ENCODE peak calls at places on chromosomes 6 and 20, in four cellular contexts. W, C, Y and R are unnamed samples. For H3K36me3, the result is how much of the 10 kb centered on the place peaks cover.

GRCh38 chr20:33688938-33689424 is 2.8 kb upstream of the E2F1 start:
- DNase-seq in W (no peak), C (peak), Y (no peak), R (no peak)

GRCh38 chr6:121436172-121436965 is 923 bp downstream of the GJA1 start:
- DNase-seq in W (peak), C (peak), Y (peak), R (peak)

GRCh38 chr6:153852034-153852433 is 187.0 kb upstream of the OPRM1 start:
- DNase-seq in W (no peak), C (no peak), Y (no peak), R (no peak)

GRCh38 chr6:160259585-160259984 is 964 bp upstream of the SLC22A2 start:
- DNase-seq in W (no peak), C (peak), Y (peak), R (no peak)

GRCh38 chr6:53724501-53724900 is 58.9 kb upstream of the KLHL31 start:
- DNase-seq in W (no peak), C (no peak), Y (no peak), R (no peak)

GRCh38 chr20:59318803-59319202 is 18.4 kb downstream of the EDN3 start:
- DNase-seq in W (no peak), C (no peak), Y (no peak), R (no peak)

GRCh38 chr20:63863021-63863797 is 1.9 kb upstream of the TPD52L2 start:
- DNase-seq in W (no peak), C (no peak), Y (no peak), R (no peak)

GRCh38 chr6:163170294-163170883 is 244.1 kb upstream of the QKI start:
- DNase-seq in W (no peak), C (no peak), Y (no peak), R (no peak)

GRCh38 chr6:2149370-2150006 is 95.9 kb downstream of the GMDS start:
- DNase-seq in W (no peak), C (no peak), Y (no peak), R (no peak)

GRCh38 chr20:57957397-57958049 is 247.7 kb upstream of the PMEPA1 start:
- DNase-seq in W (no peak), C (no peak), Y (peak), R (no peak)

GRCh38 chr6:47780510-47781356 is 1.1 kb upstream of the OPN5 start:
- DNase-seq in W (no peak), C (peak), Y (peak), R (no peak)

GRCh38 chr6:168214586-168215104 is 104.9 kb downstream of the DACT2 start:
- DNase-seq in W (no peak), C (no peak), Y (no peak), R (no peak)

GRCh38 chr6:1382883-1383728 is 6.3 kb upstream of the FOXF2 start:
- DNase-seq in W (no peak), C (no peak), Y (peak), R (no peak)

GRCh38 chr6:45422541-45423110 is 44.9 kb upstream of the SUPT3H start:
- DNase-seq in W (peak), C (peak), Y (peak), R (peak)

GRCh38 chr6:136405410-136406029 is 115.9 kb upstream of the BCLAF1 start:
- DNase-seq in W (no peak), C (no peak), Y (no peak), R (no peak)

GRCh38 chr6:161498359-161498758 is 224.5 kb upstream of the AGPAT4 start:
- DNase-seq in W (no peak), C (peak), Y (peak), R (no peak)

GRCh38 chr6:133184798-133185380 is 56.3 kb upstream of the EYA4 start:
- DNase-seq in W (no peak), C (peak), Y (peak), R (no peak)

GRCh38 chr6:91152824-91153223 is 566.0 kb upstream of the MAP3K7 start:
- DNase-seq in W (no peak), C (no peak), Y (no peak), R (no peak)

GRCh38 chr20:17972121-17972520 is 3.3 kb downstream of the MGME1 start:
- DNase-seq in W (no peak), C (no peak), Y (no peak), R (no peak)

GRCh38 chr6:166611631-166612030 is 15.4 kb downstream of the RPS6KA2 start:
- DNase-seq in W (no peak), C (no peak), Y (no peak), R (no peak)

GRCh38 chr6:20366082-20366834 is 35.4 kb upstream of the E2F3 start:
- DNase-seq in W (no peak), C (no peak), Y (no peak), R (no peak)

GRCh38 chr20:22905667-22906066 is 129.4 kb upstream of the SSTR4 start:
- DNase-seq in W (peak), C (no peak), Y (no peak), R (peak)

GRCh38 chr20:1337441-1337840 is 8.5 kb upstream of the SDCBP2 start:
- DNase-seq in W (no peak), C (no peak), Y (no peak), R (no peak)

GRCh38 chr6:30879684-30880427 is 4.5 kb upstream of the DDR1 start:
- DNase-seq in W (no peak), C (no peak), Y (no peak), R (no peak)

GRCh38 chr20:50015993-50016770 is 33.4 kb downstream of the SNAI1 start:
- DNase-seq in W (no peak), C (peak), Y (peak), R (no peak)

GRCh38 chr20:32960849-32961731 is 43.1 kb downstream of the SUN5 start:
- DNase-seq in W (no peak), C (no peak), Y (peak), R (no peak)

GRCh38 chr6:72037006-72037405 is 150.7 kb downstream of the RIMS1 start:
- DNase-seq in W (no peak), C (no peak), Y (no peak), R (no peak)

GRCh38 chr6:129390900-129391299 is 319.1 kb downstream of the ARHGAP18 start:
- DNase-seq in W (no peak), C (peak), Y (no peak), R (no peak)

GRCh38 chr6:26576929-26577719 is 19.6 kb upstream of the ABT1 start:
- DNase-seq in W (peak), C (no peak), Y (peak), R (peak)

GRCh38 chr6:49787176-49787575 is at the start of gene PGK2:
- DNase-seq in W (no peak), C (no peak), Y (no peak), R (no peak)

GRCh38 chr6:110179406-110180227 is at the start of gene WASF1:
- DNase-seq in W (peak), C (peak), Y (peak), R (peak)

GRCh38 chr6:35601331-35602132 is 87.2 kb downstream of the FKBP5 start:
- DNase-seq in W (no peak), C (peak), Y (peak), R (peak)

GRCh38 chr20:3037654-3038053 is 5.8 kb upstream of the GNRH2 start:
- DNase-seq in W (no peak), C (no peak), Y (no peak), R (no peak)
- H3K36me3 ChIP-seq in W (under half), C (under half), Y (under half), R (under half)

GRCh38 chr20:38649275-38649891 is 47.8 kb downstream of the ARHGAP40 start:
- DNase-seq in W (no peak), C (peak), Y (peak), R (no peak)
- TF ChIP-seq CTCF in W (no peak), C (peak), Y (peak), R (peak)

GRCh38 chr6:69988458-69989126 is 122.2 kb downstream of the COL19A1 start:
- DNase-seq in W (no peak), C (no peak), Y (no peak), R (no peak)
- H3K36me3 ChIP-seq in W (under half), C (under half), Y (under half), R (under half)

GRCh38 chr6:108565893-108566292 is 5.2 kb downstream of the FOXO3 start:
- DNase-seq in W (no peak), C (no peak), Y (no peak), R (no peak)
- TF ChIP-seq CTCF in W (no peak), C (peak), Y (peak), R (peak)

GRCh38 chr6:44247338-44248302 is 719 bp downstream of the HSP90AB1 start:
- DNase-seq in W (peak), C (peak), Y (peak), R (peak)

GRCh38 chr6:44250067-44250717 is 3.3 kb downstream of the HSP90AB1 start:
- DNase-seq in W (no peak), C (no peak), Y (no peak), R (no peak)

GRCh38 chr6:44249082-44249748 is 2.3 kb downstream of the HSP90AB1 start:
- DNase-seq in W (peak), C (no peak), Y (no peak), R (no peak)

GRCh38 chr6:44246663-44247337 is at the start of gene HSP90AB1:
- DNase-seq in W (peak), C (peak), Y (peak), R (peak)

DNA sequence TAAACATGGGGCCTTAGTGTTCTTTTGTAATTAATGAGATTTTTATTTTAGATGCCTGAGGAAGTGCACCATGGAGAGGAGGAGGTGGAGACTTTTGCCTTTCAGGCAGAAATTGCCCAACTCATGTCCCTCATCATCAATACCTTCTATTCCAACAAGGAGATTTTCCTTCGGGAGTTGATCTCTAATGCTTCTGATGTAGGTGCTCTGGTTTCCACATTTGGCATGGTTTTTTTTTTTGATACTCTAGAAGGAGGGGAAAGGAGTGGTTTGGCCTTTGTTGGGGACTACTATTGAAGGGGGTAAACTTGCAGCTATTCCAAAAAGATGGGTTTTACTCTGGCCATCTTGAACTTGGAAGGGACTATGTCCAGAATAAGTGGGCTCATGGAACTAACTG is 1.7 kb downstream of the HSP90AB1 start:
- DNase-seq in W (no peak), C (no peak), Y (no peak), R (no peak)
- H3K36me3 ChIP-seq in W (under half), C (under half), Y (under half), R (half or more)

GRCh38 chr20:19048898-19049889 is 163.2 kb upstream of the SLC24A3 start:
- DNase-seq in W (no peak), C (peak), Y (no peak), R (no peak)

GRCh38 chr20:19047040-19047950 is 165.1 kb upstream of the SLC24A3 start:
- DNase-seq in W (peak), C (no peak), Y (peak), R (peak)

GRCh38 chr20:19047951-19048296 is 164.5 kb upstream of the SLC24A3 start:
- DNase-seq in W (no peak), C (no peak), Y (no peak), R (no peak)

DNA sequence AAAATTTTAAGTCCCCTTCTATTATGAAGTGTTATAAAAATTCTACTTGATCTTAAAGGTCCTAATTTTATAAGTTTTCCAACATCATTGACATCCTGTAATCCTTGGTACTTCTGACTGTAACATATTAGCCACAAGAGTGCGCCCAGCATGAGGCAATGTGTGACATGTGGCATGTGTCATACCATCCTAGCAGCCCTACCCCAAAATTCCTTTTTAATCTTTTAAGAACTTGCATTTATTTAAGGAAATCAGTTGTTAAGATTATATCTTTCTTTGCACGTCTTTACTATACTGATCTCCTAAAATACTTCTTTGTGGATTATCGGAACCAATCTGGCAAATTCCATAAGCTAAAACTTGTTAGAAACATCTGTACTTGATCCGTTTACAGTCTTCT is 167.1 kb upstream of the SLC24A3 start:
- DNase-seq in W (no peak), C (no peak), Y (no peak), R (no peak)
- TF ChIP-seq CTCF in W (no peak), C (no peak), Y (peak), R (no peak)